ENCODE peak calls at places on chromosome 16, in four cellular contexts. E, N, G and S are unnamed samples.

GRCh38 chr16:83653785-83654184 is 154.0 kb upstream of the HSBP1 start:
- DNase-seq in N (peak; percentile 38), G (no peak), E (no peak), S (no peak)

GRCh38 chr16:50665128-50665878 is 15.8 kb downstream of the SNX20 start:
- DNase-seq in G (peak; percentile 41), N (peak; percentile 57), E (peak; percentile 92), S (peak; percentile 81)

GRCh38 chr16:2019500-2019899 is at the start of gene NPW:
- DNase-seq in G (no peak), E (peak; percentile 68), N (no peak), S (peak; percentile 39)

GRCh38 chr16:84730406-84731106 is 30.8 kb downstream of the USP10 start:
- DNase-seq in E (peak; percentile 71), G (peak; percentile 75), N (peak; percentile 97), S (peak; percentile 47)

GRCh38 chr16:20920091-20920490 is 19.5 kb downstream of the LYRM1 start:
- DNase-seq in N (no peak), G (no peak), E (no peak), S (no peak)

GRCh38 chr16:2915196-2915929 is 3.6 kb downstream of the FLYWCH1 start:
- DNase-seq in N (no peak), E (no peak), G (no peak), S (no peak)

GRCh38 chr16:9523994-9524393 is 432.6 kb downstream of the HAPSTR1 start:
- DNase-seq in G (no peak), N (no peak), E (no peak), S (no peak)

GRCh38 chr16:53358884-53359283 is 75.4 kb upstream of the RBL2 start:
- DNase-seq in N (no peak), G (no peak), E (no peak), S (no peak)

GRCh38 chr16:27444470-27444869 is 42.5 kb downstream of the IL21R start:
- DNase-seq in N (no peak), E (no peak), G (no peak), S (no peak)

GRCh38 chr16:28538733-28539596 is at the start of gene NUPR1:
- DNase-seq in N (peak; percentile 97), G (no peak), E (no peak), S (no peak)

GRCh38 chr16:88965826-88966480 is 11.1 kb downstream of the CBFA2T3 start:
- DNase-seq in G (no peak), N (no peak), E (no peak), S (no peak)

GRCh38 chr16:51434567-51435198 is 283.6 kb upstream of the SALL1 start:
- DNase-seq in N (no peak), G (no peak), E (no peak), S (no peak)

GRCh38 chr16:84737658-84738057 is 37.9 kb downstream of the USP10 start:
- DNase-seq in G (no peak), N (no peak), E (no peak), S (no peak)

GRCh38 chr16:87343753-87344050 is 26.5 kb upstream of the C16orf95 start:
- DNase-seq in G (no peak), N (no peak), E (no peak), S (no peak)

GRCh38 chr16:19765860-19766553 is 47.9 kb downstream of the IQCK start:
- DNase-seq in G (no peak), N (no peak), E (no peak), S (no peak)

GRCh38 chr16:49766280-49766679 is 89.6 kb downstream of the ZNF423 start:
- DNase-seq in N (no peak), E (no peak), G (no peak), S (no peak)

GRCh38 chr16:19583665-19584300 is 28.3 kb downstream of the VPS35L start:
- DNase-seq in E (peak; percentile 72), N (peak; percentile 55), G (peak; percentile 35), S (no peak)

GRCh38 chr16:85910854-85911247 is 11.9 kb downstream of the IRF8 start:
- DNase-seq in E (no peak), N (no peak), G (no peak), S (no peak)

GRCh38 chr16:50259334-50260205 is 6.8 kb upstream of the ADCY7 start:
- DNase-seq in G (no peak), N (no peak), E (no peak), S (peak; percentile 44)

GRCh38 chr16:69199382-69199781 is 12.4 kb downstream of the SNTB2 start:
- DNase-seq in N (peak; percentile 78), E (no peak), G (no peak), S (no peak)

GRCh38 chr16:69105501-69106361 is at the start of gene HAS3:
- DNase-seq in E (peak; percentile 93), N (peak; percentile 48), G (peak; percentile 69), S (peak; percentile 51)

GRCh38 chr16:15464401-15465186 is 30.2 kb downstream of the BMERB1 start:
- DNase-seq in G (no peak), E (no peak), N (peak; percentile 22), S (no peak)

GRCh38 chr16:15461376-15461775 is 27.0 kb downstream of the BMERB1 start:
- DNase-seq in N (no peak), E (no peak), G (no peak), S (no peak)

GRCh38 chr16:15466131-15466530 is 31.7 kb downstream of the BMERB1 start:
- DNase-seq in N (no peak), E (no peak), G (no peak), S (no peak)

GRCh38 chr16:15466886-15467781 is 32.7 kb downstream of the BMERB1 start:
- DNase-seq in E (no peak), N (no peak), G (no peak), S (no peak)
- TF ChIP-seq CTCF in E (no peak), N (peak; percentile 35), G (peak; percentile 56), S (peak; percentile 43)

GRCh38 chr16:56771558-56772279 is 41.8 kb downstream of the NUP93 start:
- DNase-seq in G (no peak), E (no peak), N (peak; percentile 61), S (peak; percentile 72)
- H4K20me1 ChIP-seq in G (peaks cover 12% of the 10 kb centered on the region), E (peaks cover 16% of the 10 kb centered on the region), N (no peaks in the 10 kb centered on the region), S (peaks cover 21% of the 10 kb centered on the region)

DNA sequence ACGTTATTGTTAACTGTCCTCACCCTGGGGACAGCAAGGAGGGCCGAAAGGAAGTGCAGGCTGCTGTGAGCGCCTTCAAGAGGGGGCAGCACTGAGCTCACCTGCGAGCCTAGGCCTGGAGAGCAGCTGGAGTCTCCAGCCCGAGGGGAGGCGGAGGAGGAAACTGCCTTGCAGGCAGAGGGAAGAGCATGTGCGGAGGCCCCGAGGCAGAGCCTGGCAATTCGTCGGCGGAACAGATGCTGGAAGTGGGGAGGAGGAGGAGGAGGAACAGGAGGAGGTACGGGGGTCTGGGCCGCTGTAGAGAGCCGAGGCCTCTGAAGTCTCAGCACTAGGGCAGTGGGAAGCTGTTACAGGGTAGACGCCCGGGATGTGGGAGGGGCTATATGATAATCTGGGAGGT is 49.6 kb upstream of the PLCG2 start:
- DNase-seq in G (peak; percentile 59), N (no peak), E (peak; percentile 89), S (peak; percentile 43)
- TF ChIP-seq CTCF in G (peak; percentile 34), N (no peak), E (peak; percentile 63), S (peak; percentile 62)

GRCh38 chr16:67161595-67162058 is 1.9 kb downstream of the FBXL8 start:
- DNase-seq in N (no peak), E (no peak), G (no peak), S (no peak)
- H4K20me1 ChIP-seq in N (peaks cover 10% of the 10 kb centered on the region), E (no peaks in the 10 kb centered on the region), G (no peaks in the 10 kb centered on the region), S (peaks cover 7% of the 10 kb centered on the region)

GRCh38 chr16:60203525-60204124 is 1469.5 kb upstream of the GOT2 start:
- DNase-seq in N (peak; percentile 2), E (peak; percentile 61), G (no peak), S (no peak)
- TF ChIP-seq CTCF in N (peak; percentile 43), E (peak; percentile 73), G (no peak), S (peak; percentile 19)

GRCh38 chr16:4679156-4679853 is 14.1 kb upstream of the NUDT16L1 start:
- DNase-seq in N (no peak), G (no peak), E (no peak), S (no peak)
- H4K20me1 ChIP-seq in N (no peaks in the 10 kb centered on the region), G (no peaks in the 10 kb centered on the region), E (no peaks in the 10 kb centered on the region), S (peaks cover 4% of the 10 kb centered on the region)

DNA sequence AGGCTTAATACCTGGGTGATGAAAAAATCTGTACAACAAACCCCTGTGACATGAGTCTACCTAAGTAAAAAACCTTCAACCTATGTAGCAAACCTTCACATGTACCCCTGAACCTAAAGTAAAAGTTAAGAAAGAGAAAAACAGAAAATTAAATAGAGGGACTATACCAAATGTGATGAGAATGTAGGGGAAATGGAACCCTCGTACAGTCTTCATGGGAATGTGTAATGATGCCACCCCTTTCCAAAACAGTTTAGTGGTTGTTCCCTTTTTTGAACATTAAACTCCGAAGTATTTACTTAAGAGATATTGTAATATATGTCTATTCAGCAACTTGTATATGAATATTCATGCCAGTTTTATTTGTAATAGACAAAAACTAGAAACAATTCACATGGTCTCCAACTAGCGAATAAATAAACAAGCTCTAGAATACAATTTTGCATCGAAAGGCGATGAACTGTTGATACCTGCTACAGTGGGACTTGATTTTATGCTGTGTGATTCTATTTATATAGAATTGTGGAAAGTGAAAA is 34.1 kb downstream of the AHSP start:
- DNase-seq in G (no peak), E (no peak), N (no peak), S (no peak)
- TF ChIP-seq CTCF in G (no peak), E (no peak), N (no peak), S (no peak)

GRCh38 chr16:24141917-24142316 is 114.2 kb upstream of the CACNG3 start:
- DNase-seq in N (no peak), G (no peak), E (no peak), S (no peak)
- H4K20me1 ChIP-seq in N (no peaks in the 10 kb centered on the region), G (no peaks in the 10 kb centered on the region), E (no peaks in the 10 kb centered on the region), S (no peaks in the 10 kb centered on the region)

GRCh38 chr16:57728336-57729181 is 7.0 kb upstream of the KATNB1 start:
- DNase-seq in N (no peak), E (no peak), G (no peak), S (no peak)

GRCh38 chr16:57726433-57726947 is 9.1 kb upstream of the KATNB1 start:
- DNase-seq in G (no peak), N (no peak), E (no peak), S (no peak)

GRCh38 chr16:57730771-57731730 is 4.5 kb upstream of the KATNB1 start:
- DNase-seq in E (no peak), G (no peak), N (no peak), S (no peak)

GRCh38 chr16:57727610-57728009 is 8.0 kb upstream of the KATNB1 start:
- DNase-seq in G (no peak), E (no peak), N (no peak), S (no peak)

GRCh38 chr16:57729182-57729484 is 6.4 kb upstream of the KATNB1 start:
- DNase-seq in E (no peak), G (no peak), N (no peak), S (no peak)
- TF ChIP-seq CTCF in E (no peak), G (no peak), N (no peak), S (no peak)